ENCODE peak calls at places on chromosomes 16 and 17, in four cellular contexts. Q, T, M and W are unnamed samples.

GRCh38 chr16:48637039-48637438 is 27.1 kb upstream of the N4BP1 start:
- DNase-seq in T (no peak), M (no peak), Q (no peak), W (no peak)

GRCh38 chr17:50522766-50523165 is 9.8 kb upstream of the EPN3 start:
- DNase-seq in M (no peak), T (no peak), Q (no peak), W (no peak)

GRCh38 chr17:50266384-50267073 is 7.7 kb upstream of the TMEM92 start:
- DNase-seq in M (peak; percentile 85), Q (peak; percentile 35), T (no peak), W (peak; percentile 71)

GRCh38 chr17:2449486-2449885 is 48.6 kb upstream of the MNT start:
- DNase-seq in T (no peak), Q (no peak), M (no peak), W (no peak)

GRCh38 chr17:78855561-78856165 is 15.0 kb upstream of the USP36 start:
- DNase-seq in T (no peak), Q (no peak), M (no peak), W (no peak)

GRCh38 chr17:42850964-42851363 is at the start of gene AOC3:
- DNase-seq in M (no peak), T (no peak), Q (peak; percentile 45), W (peak; percentile 92)

GRCh38 chr17:17605747-17606083 is 14.2 kb upstream of the PEMT start:
- DNase-seq in Q (no peak), T (no peak), M (peak; percentile 65), W (no peak)

GRCh38 chr16:2385441-2385840 is 43.8 kb upstream of the CCNF start:
- DNase-seq in M (peak; percentile 28), Q (no peak), T (no peak), W (no peak)

GRCh38 chr17:73292031-73292531 is 19.7 kb downstream of the CDC42EP4 start:
- DNase-seq in T (no peak), M (peak; percentile 51), Q (peak; percentile 73), W (peak; percentile 92)

GRCh38 chr17:77154187-77154586 is 13.4 kb downstream of the SEC14L1 start:
- DNase-seq in T (no peak), M (no peak), Q (no peak), W (no peak)

GRCh38 chr16:66382171-66382965 is 15.9 kb downstream of the CDH5 start:
- DNase-seq in M (peak; percentile 29), T (no peak), Q (no peak), W (peak; percentile 66)

GRCh38 chr16:89642574-89642973 is 14.9 kb downstream of the CHMP1A start:
- DNase-seq in T (no peak), M (no peak), Q (no peak), W (no peak)